ENCODE peak calls at places on chromosomes 11 and 22, in five cellular contexts. B is neuronal stem cell; K is psoas muscle; G is Peyer's patch; I is CD8-positive, alpha-beta memory T cell. V is an unnamed sample.

GRCh38 chr11:125337836-125338235 is 158.2 kb downstream of the FEZ1 start:
- DNase-seq in G (no peak), I (no peak), K (no peak), B (no peak), V (no peak)

GRCh38 chr11:11215944-11216343 is 137.1 kb downstream of the CSNK2A3 start:
- DNase-seq in I (no peak), G (no peak), B (no peak), K (no peak), V (no peak)

GRCh38 chr22:22752556-22753477 is 108.4 kb downstream of the GGTLC2 start:
- DNase-seq in I (peak), G (no peak), B (no peak), K (no peak), V (no peak)

GRCh38 chr11:134479206-134479955 is 67.3 kb upstream of the B3GAT1 start:
- DNase-seq in I (no peak), K (no peak), G (no peak), B (no peak), V (no peak)

GRCh38 chr11:46845440-46845739 is 690 bp downstream of the CKAP5 start:
- DNase-seq in K (no peak), I (no peak), G (no peak), B (peak), V (no peak)

GRCh38 chr22:50186181-50186731 is 543 bp downstream of the TRABD start:
- DNase-seq in K (peak), G (no peak), I (no peak), B (no peak), V (peak)

GRCh38 chr11:17250561-17251350 is 25.8 kb upstream of the NUCB2 start:
- DNase-seq in B (no peak), I (no peak), K (no peak), G (no peak), V (no peak)

GRCh38 chr11:63985812-63986155 is 454 bp upstream of the OTUB1 start:
- DNase-seq in I (peak), B (no peak), G (no peak), K (no peak), V (no peak)

GRCh38 chr22:45454260-45454659 is 40.8 kb downstream of the RIBC2 start:
- DNase-seq in I (no peak), G (no peak), B (no peak), K (peak), V (no peak)

GRCh38 chr11:18046116-18046777 is at the start of gene TPH1:
- DNase-seq in K (peak), B (peak), I (no peak), G (peak), V (peak)

GRCh38 chr11:133503776-133504175 is 28.5 kb downstream of the OPCML start:
- DNase-seq in K (no peak), B (no peak), I (no peak), G (no peak), V (no peak)

GRCh38 chr22:45682069-45682468 is 10.4 kb downstream of the ATXN10 start:
- DNase-seq in K (no peak), G (no peak), B (no peak), I (no peak), V (no peak)

GRCh38 chr11:71908218-71908617 is 20.2 kb downstream of the XNDC1N start:
- DNase-seq in I (no peak), K (no peak), G (no peak), B (no peak), V (no peak)

GRCh38 chr11:20342347-20343279 is 20.9 kb upstream of the HTATIP2 start:
- DNase-seq in B (peak), G (no peak), I (no peak), K (no peak), V (no peak)

GRCh38 chr22:48896766-48897637 is 930.7 kb downstream of the BRD1 start:
- DNase-seq in G (peak), I (no peak), B (no peak), K (no peak), V (no peak)

GRCh38 chr11:58567889-58568512 is 7.7 kb downstream of the LPXN start:
- DNase-seq in B (peak), G (peak), K (peak), I (peak), V (no peak)

GRCh38 chr11:113373306-113373705 is 14.3 kb upstream of the ANKK1 start:
- DNase-seq in K (no peak), B (no peak), G (no peak), I (no peak), V (no peak)

GRCh38 chr11:79092791-79093313 is 348.0 kb downstream of the TENM4 start:
- DNase-seq in G (no peak), K (no peak), I (no peak), B (no peak), V (no peak)

GRCh38 chr22:44461614-44462013 is 36.4 kb downstream of the RTL6 start:
- DNase-seq in B (no peak), I (no peak), K (no peak), G (no peak), V (no peak)

GRCh38 chr22:31284241-31284745 is 8.0 kb downstream of the PIK3IP1 start:
- DNase-seq in B (no peak), K (no peak), G (no peak), I (no peak), V (no peak)

GRCh38 chr11:72328366-72329224 is 84.6 kb upstream of the PHOX2A start:
- DNase-seq in I (no peak), B (no peak), G (no peak), K (no peak), V (no peak)

GRCh38 chr11:64842851-64843841 is 1.3 kb downstream of the CDC42BPG start:
- DNase-seq in B (no peak), I (no peak), K (peak), G (peak), V (peak)

GRCh38 chr22:24948356-24949202 is 2.1 kb upstream of the LHFPL7 start:
- DNase-seq in B (no peak), K (no peak), G (no peak), I (no peak), V (peak)

GRCh38 chr22:45305456-45306065 is 4.2 kb upstream of the FAM118A start:
- DNase-seq in B (no peak), G (peak), K (no peak), I (no peak), V (no peak)

GRCh38 chr11:74493816-74494630 is 499 bp upstream of the LIPT2 start:
- DNase-seq in G (no peak), K (no peak), B (no peak), I (no peak), V (no peak)

GRCh38 chr11:65206901-65207300 is 25.2 kb downstream of the CAPN1 start:
- DNase-seq in K (no peak), G (no peak), I (no peak), B (no peak), V (no peak)

GRCh38 chr11:19199766-19200165 is 2.0 kb downstream of the CSRP3 start:
- DNase-seq in K (no peak), I (no peak), B (no peak), G (no peak), V (no peak)

GRCh38 chr11:4607782-4608666 is at the start of gene TRIM68:
- DNase-seq in B (peak), G (peak), K (peak), I (peak), V (peak)

GRCh38 chr11:64553554-64554201 is 37.3 kb upstream of the SLC22A12 start:
- DNase-seq in B (peak), I (peak), G (peak), K (peak), V (no peak)

GRCh38 chr11:109547356-109548027 is 125.5 kb downstream of the C11orf87 start:
- DNase-seq in G (no peak), K (no peak), B (no peak), I (no peak), V (peak)

GRCh38 chr22:27875951-27876350 is 43.1 kb downstream of the PITPNB start:
- DNase-seq in B (no peak), I (peak), G (no peak), K (no peak), V (no peak)

GRCh38 chr11:2981130-2981529 is 11.0 kb downstream of the NAP1L4 start:
- DNase-seq in I (no peak), G (no peak), K (no peak), B (no peak), V (no peak)

GRCh38 chr22:25546751-25547150 is 17.7 kb upstream of the GRK3 start:
- DNase-seq in I (no peak), B (no peak), G (no peak), K (no peak), V (no peak)

GRCh38 chr22:25623310-25623734 is 58.8 kb downstream of the GRK3 start:
- DNase-seq in B (no peak), G (no peak), I (no peak), K (no peak), V (no peak)

GRCh38 chr11:68113986-68114385 is 7.2 kb downstream of the CHKA start:
- DNase-seq in G (no peak), K (no peak), B (no peak), I (no peak), V (no peak)

GRCh38 chr11:46356911-46357482 is 9.7 kb downstream of the DGKZ start:
- DNase-seq in K (no peak), B (no peak), I (no peak), G (no peak), V (no peak)

GRCh38 chr11:76524461-76524860 is 79.6 kb downstream of the EMSY start:
- DNase-seq in G (no peak), B (no peak), I (no peak), K (no peak), V (no peak)

GRCh38 chr11:26522912-26523610 is 49.0 kb downstream of the MUC15 start:
- DNase-seq in K (no peak), I (no peak), B (no peak), G (no peak), V (no peak)

GRCh38 chr22:42725606-42726355 is 5.1 kb upstream of the A4GALT start:
- DNase-seq in G (no peak), B (no peak), I (no peak), K (no peak), V (no peak)

GRCh38 chr11:99893803-99894202 is 793.3 kb upstream of the ARHGAP42 start:
- DNase-seq in K (no peak), G (no peak), B (no peak), I (no peak), V (no peak)

GRCh38 chr22:41521166-41521565 is 23.1 kb downstream of the POLR3H start:
- DNase-seq in I (no peak), B (no peak), K (no peak), G (no peak), V (no peak)
- H3K27ac ChIP-seq in I (no peak), B (no peak), K (no peak), G (no peak), V (no peak)

DNA sequence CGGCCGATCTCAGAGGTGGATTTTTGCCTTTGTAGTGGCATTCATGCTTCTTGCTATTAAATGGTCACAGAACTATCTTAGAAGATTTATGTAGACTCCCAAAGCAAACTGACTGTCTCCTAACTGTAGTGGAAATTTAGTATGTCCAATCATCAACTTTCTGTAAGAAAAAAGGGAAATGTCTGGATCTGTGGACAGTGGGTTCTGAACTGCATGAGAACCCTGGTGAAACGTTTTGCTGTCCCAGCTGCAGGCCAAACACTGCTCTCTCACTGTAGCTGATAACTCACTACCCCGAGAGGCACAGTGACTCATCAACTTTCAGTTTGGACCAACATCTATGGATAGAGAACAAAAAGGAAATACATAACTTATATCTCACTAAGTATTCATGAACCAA is 387.1 kb downstream of the SOX6 start:
- DNase-seq in I (no peak), K (peak), G (no peak), B (no peak), V (peak)
- H3K27ac ChIP-seq in I (peak), K (peak), G (peak), B (no peak), V (peak)

GRCh38 chr11:34620820-34621792 is at the start of gene EHF:
- DNase-seq in K (no peak), G (no peak), I (no peak), B (no peak), V (peak)
- H3K27ac ChIP-seq in K (no peak), G (peak), I (no peak), B (no peak), V (peak)

DNA sequence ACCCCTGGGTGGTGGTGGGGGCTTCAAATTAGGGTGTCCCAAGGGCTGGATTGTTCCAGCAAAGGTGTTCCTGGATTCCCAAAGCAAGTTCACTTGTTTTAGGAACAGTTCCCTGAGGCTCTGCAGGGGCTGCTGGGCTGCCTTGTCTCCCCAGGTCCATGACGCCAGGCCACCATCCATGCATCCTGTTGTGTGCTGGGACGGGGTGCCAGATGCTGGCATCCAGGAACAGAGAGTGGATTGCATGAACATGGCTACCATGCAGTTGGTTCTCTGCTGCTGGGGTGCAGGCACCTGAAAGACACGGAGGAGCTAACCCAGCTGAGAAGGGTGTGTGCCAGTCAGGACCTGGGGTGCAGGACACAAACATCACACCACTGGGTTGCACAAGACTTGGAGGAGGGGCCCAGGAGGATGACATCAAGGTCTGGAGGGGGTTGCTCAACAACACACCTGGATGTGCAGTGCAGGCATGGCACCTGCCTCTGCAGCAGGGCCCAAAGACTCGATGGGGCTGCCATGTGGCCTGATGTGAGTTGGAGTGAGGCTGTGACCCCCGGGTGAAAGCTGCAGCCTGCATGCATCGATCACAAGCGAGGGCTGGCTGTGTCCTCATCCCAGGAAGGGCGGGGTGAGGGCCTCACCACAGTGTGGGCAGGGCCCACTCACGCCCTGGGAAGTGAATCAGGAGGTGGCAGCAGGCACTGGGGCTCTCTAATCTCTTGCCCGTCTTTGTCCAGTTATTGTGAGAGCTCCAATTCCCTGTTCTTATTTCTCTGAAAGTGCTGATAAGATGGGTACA is 74.0 kb upstream of the CLDN5 start:
- DNase-seq in I (no peak), G (no peak), K (no peak), B (no peak), V (no peak)
- H3K27ac ChIP-seq in I (no peak), G (no peak), K (no peak), B (no peak), V (no peak)

GRCh38 chr11:1852885-1853284 is at the start of gene LSP1:
- DNase-seq in K (peak), B (no peak), G (no peak), I (peak), V (peak)
- H3K27ac ChIP-seq in K (peak), B (no peak), G (peak), I (peak), V (peak)

DNA sequence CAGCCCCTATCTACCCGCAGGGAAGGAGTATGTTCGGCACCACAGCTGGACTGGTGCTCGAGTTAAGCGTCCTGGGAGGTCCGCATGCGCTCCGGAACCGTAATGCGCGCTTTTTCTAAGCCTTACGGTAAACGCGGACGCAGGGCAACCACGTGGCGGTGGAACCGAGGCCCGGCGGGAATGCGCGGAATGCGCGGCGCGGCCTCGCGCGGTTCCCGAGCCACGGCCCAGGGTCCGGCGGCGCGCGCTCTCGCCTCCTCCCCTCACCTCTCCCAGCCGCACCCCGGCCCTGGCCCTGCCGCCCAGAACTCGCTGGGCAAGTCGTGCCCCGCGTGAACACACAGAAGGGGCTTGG is 4.5 kb upstream of the CCND1 start:
- DNase-seq in B (peak), G (peak), K (peak), I (no peak), V (peak)
- H3K27ac ChIP-seq in B (no peak), G (no peak), K (no peak), I (no peak), V (peak)

GRCh38 chr22:39281126-39281525 is 36.3 kb upstream of the PDGFB start:
- DNase-seq in K (no peak), I (no peak), G (no peak), B (no peak), V (no peak)
- H3K27ac ChIP-seq in K (peak), I (no peak), G (no peak), B (no peak), V (no peak)

DNA sequence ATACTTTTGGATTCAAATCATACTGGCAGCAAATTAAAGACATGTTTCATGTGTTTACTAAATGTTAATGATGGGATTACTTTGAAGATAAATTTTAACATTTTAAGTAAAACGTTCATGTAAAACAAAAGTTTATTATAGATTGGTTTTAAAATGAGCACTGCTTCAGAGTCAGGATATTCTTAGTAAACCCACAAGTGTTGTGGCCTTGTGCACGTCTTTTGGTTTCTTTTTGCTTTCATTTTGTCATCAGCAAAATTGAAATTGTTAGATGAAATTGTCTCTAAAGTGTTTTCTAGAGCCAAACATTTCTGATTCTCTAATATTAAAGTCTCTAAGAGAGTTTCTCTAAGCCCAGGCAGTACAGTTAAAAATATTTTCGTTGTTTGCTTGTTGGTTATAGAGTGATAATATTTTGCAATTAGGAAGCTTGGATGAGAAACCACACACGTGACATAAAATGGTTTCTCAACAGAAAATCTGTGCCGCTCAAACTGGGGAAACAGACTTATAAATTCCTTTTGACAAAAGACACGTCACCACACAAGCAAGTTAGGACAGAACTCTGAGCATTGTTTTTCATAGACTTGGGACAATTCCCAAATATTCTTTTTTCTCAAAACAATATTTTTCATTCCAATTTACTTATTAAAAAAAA is 164.4 kb downstream of the TEAD1 start:
- DNase-seq in G (no peak), B (no peak), I (no peak), K (no peak), V (no peak)
- H3K27ac ChIP-seq in G (peak), B (no peak), I (no peak), K (peak), V (no peak)

GRCh38 chr11:117238221-117238620 is 5.8 kb downstream of the RNF214 start:
- DNase-seq in I (no peak), B (no peak), K (no peak), G (no peak), V (no peak)

GRCh38 chr11:117239295-117239694 is 6.8 kb downstream of the RNF214 start:
- DNase-seq in B (no peak), G (no peak), K (no peak), I (no peak), V (no peak)
- H3K27ac ChIP-seq in B (no peak), G (no peak), K (no peak), I (no peak), V (no peak)

DNA sequence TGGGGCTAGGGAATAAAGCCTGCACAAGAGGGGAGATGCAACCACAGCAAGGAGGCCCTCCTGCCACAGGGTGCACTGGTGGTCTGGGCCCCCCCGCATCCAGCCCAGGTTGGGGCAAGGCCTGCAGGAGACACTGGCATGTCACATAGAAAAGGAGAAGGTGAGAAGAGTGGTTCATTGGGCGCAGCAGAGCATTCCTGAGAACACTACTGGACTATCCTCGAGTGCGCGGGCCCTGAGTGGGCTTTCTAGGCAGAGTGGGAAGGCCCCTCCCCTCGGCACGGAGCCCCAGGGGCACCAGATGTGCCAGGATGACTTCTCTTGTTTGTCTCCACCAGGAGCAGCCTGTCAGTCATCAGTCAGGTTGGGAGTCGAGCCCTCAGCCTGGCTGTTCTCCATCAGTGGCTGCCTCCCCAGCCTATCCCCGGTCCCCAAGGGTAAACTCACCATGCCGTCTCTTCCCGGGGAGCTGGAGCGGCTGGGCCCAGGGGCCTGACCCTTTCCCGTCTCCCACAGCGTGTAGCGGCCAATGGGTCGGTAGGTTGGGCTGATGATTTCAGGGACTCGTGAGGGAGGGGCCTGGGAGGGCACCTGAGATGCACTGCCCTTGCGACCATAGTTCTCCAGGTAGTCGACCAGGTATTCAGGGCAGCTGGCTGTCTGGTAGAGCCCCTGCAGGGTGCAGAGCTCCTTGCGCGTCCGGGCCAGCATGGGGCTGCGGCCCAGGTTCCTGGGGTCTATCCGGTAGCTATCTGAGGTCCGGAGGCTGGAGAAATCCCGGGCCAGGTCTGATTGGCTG is 9.0 kb downstream of the USP2 start:
- DNase-seq in I (no peak), B (no peak), K (peak), G (no peak), V (peak)
- H3K27ac ChIP-seq in I (no peak), B (no peak), K (peak), G (no peak), V (no peak)

V was measured in pancreas.